ENCODE peak calls at places on chromosomes 2 and 18, in eight cellular contexts. B is heart right ventricle, W is esophagus squamous epithelium, I is Peyer's patch, G is fibroblast of lung, M is hepatocyte, P is ovary, R is left ventricle myocardium inferior. L is an unnamed sample.

GRCh38 chr2:2742745-2743144 is 411.7 kb upstream of the MYT1L start:
- DNase-seq in B (no peak), W (no peak), I (no peak), G (peak; percentile 22), M (no peak), P (no peak), R (no peak), L (no peak)

GRCh38 chr2:67037655-67038054 is 359.5 kb upstream of the ETAA1 start:
- DNase-seq in B (no peak), W (no peak), I (no peak), G (no peak), M (peak; percentile 53), P (no peak), R (no peak), L (no peak)

GRCh38 chr2:215736653-215737290 is 276.6 kb downstream of the MREG start:
- DNase-seq in B (no peak), W (no peak), I (no peak), G (peak; percentile 73), M (no peak), P (no peak), R (no peak), L (no peak)

GRCh38 chr2:150425121-150425559 is 62.3 kb downstream of the RND3 start:
- DNase-seq in B (peak; percentile 47), W (no peak), I (no peak), G (peak; percentile 54), M (no peak), P (no peak), R (peak; percentile 36), L (no peak)

GRCh38 chr18:76494181-76494540 is 881 bp downstream of the ZNF516 start:
- DNase-seq in B (peak; percentile 37), W (no peak), I (peak; percentile 63), G (peak; percentile 45), M (peak; percentile 70), P (peak; percentile 81), R (no peak), L (no peak)

GRCh38 chr2:25386662-25387478 is 45.1 kb upstream of the DNMT3A start:
- DNase-seq in B (no peak), W (no peak), I (no peak), G (no peak), M (no peak), P (no peak), R (no peak), L (no peak)

GRCh38 chr2:144004742-144005141 is 515.2 kb downstream of the ZEB2 start:
- DNase-seq in B (no peak), W (no peak), I (no peak), G (no peak), M (no peak), P (no peak), R (no peak), L (no peak)

GRCh38 chr2:241354668-241355658 is 1.1 kb upstream of the FARP2 start:
- DNase-seq in B (peak; percentile 89), W (peak; percentile 49), I (peak; percentile 90), G (peak; percentile 70), M (peak; percentile 91), P (peak; percentile 91), R (peak; percentile 88), L (no peak)

GRCh38 chr2:190649035-190649797 is at the start of gene NAB1:
- DNase-seq in B (peak; percentile 70), W (no peak), I (peak; percentile 81), G (peak; percentile 56), M (no peak), P (peak; percentile 78), R (peak; percentile 60), L (no peak)

GRCh38 chr2:124970065-124970464 is 945.0 kb downstream of the CNTNAP5 start:
- DNase-seq in B (no peak), W (no peak), I (no peak), G (no peak), M (no peak), P (no peak), R (no peak), L (no peak)

GRCh38 chr2:96843538-96844268 is at the start of gene ANKRD23:
- DNase-seq in B (no peak), W (no peak), I (no peak), G (no peak), M (no peak), P (no peak), R (no peak), L (no peak)

GRCh38 chr2:231554748-231555545 is 24.7 kb upstream of the NMUR1 start:
- DNase-seq in B (peak; percentile 64), W (no peak), I (peak; percentile 58), G (no peak), M (peak; percentile 41), P (peak; percentile 82), R (peak; percentile 77), L (peak; percentile 13)
- H3K27ac ChIP-seq in B (peak overlapping the region; percentile 65), W (peak overlapping the region; percentile 71), I (peak overlapping the region; percentile 59), G (peak overlapping the region; percentile 48), M (peak overlapping the region; percentile 34), P (peak overlapping the region; percentile 76), R (peak overlapping the region; percentile 83), L (no peak overlapping the region)

DNA sequence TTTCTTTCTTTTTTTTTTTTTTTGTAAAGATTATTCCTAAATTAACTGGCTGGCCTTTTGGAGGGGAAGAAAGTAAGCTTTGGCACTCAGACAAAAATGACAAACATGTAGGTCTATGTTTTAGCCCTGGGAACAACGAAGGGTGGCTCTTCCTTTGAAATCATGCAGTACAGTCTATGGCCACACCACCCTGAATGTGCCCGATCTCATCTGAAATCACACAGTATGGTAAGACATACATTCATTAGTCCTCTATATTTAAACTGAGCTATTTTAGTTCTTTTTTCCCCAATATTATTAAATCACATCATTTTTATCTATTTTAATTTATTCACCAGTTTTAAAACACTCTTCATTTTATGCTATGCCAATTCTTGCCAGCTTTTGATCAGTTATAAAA is 48.2 kb downstream of the PLA2R1 start:
- DNase-seq in B (no peak), W (no peak), I (no peak), G (no peak), M (no peak), P (no peak), R (no peak), L (no peak)
- TF ChIP-seq CTCF in B (no peak), W (no peak), I (no peak), G (no peak), M (no peak), P (no peak), R (no peak), L (no peak)

GRCh38 chr2:99926986-99927385 is 215.4 kb downstream of the AFF3 start:
- DNase-seq in B (no peak), W (no peak), I (no peak), G (peak; percentile 65), M (no peak), P (no peak), R (no peak), L (peak; percentile 26)

GRCh38 chr2:99928472-99929053 is 213.8 kb downstream of the AFF3 start:
- DNase-seq in B (no peak), W (no peak), I (no peak), G (peak; percentile 9), M (no peak), P (no peak), R (no peak), L (no peak)

GRCh38 chr2:99922664-99923063 is 219.7 kb downstream of the AFF3 start:
- DNase-seq in B (no peak), W (no peak), I (no peak), G (no peak), M (no peak), P (no peak), R (no peak), L (no peak)

GRCh38 chr2:99921903-99922302 is 220.5 kb downstream of the AFF3 start:
- DNase-seq in B (no peak), W (no peak), I (no peak), G (no peak), M (no peak), P (no peak), R (no peak), L (no peak)

DNA sequence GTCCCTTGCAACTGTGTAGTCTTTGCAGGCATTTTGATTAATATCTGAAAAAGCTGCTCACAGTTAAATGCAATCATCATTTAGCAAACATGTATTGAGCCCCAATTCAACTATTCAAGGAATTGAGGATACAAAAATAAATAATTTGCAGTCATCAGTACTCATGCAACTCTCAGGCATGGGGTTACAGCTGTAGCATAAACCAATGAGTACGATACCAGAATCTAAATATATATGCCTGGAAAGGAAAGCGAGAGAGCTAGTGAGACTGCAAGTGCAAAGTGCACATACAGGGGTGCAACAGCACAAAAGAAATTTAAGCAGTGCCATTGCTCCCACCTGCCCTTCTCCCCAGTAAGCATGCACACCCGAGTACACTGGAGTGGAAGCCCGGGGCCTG is 216.4 kb downstream of the AFF3 start:
- DNase-seq in B (no peak), W (no peak), I (no peak), G (no peak), M (no peak), P (no peak), R (no peak), L (no peak)
- H3K9me3 ChIP-seq in B (peaks cover 4% of the 10 kb centered on the region), W (no peaks in the 10 kb centered on the region), I (no peaks in the 10 kb centered on the region), G (no peaks in the 10 kb centered on the region), M (no peaks in the 10 kb centered on the region), P (no peaks in the 10 kb centered on the region), R (peaks cover 13% of the 10 kb centered on the region), L (no peaks in the 10 kb centered on the region)

DNA sequence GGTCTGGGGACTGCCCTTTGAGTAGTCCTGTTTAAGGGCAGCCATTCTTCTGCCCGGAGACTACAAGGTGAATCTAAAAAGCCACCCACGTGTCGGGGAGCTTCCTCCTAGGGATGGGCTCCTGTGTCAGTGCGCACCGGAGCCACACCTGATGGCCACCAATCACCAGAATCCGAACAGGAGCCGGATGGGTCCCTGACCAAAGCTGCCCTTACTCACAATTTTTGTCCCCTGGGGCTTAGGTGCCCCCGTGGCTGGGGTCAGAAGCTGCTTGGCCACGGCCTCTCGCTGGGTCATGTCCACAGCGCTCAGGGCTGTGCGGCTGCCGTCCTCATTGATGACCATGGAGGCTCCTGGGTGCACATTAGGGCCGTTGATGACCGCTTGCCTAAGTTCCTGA is 30.9 kb downstream of the POLR1A start:
- DNase-seq in B (no peak), W (no peak), I (no peak), G (no peak), M (no peak), P (no peak), R (no peak), L (no peak)
- H3K27ac ChIP-seq in B (no peak overlapping the region), W (no peak overlapping the region), I (no peak overlapping the region), G (no peak overlapping the region), M (no peak overlapping the region), P (no peak overlapping the region), R (no peak overlapping the region), L (no peak overlapping the region)

GRCh38 chr2:88813612-88814011 is 122.1 kb downstream of the RPIA start:
- DNase-seq in B (no peak), W (no peak), I (no peak), G (no peak), M (no peak), P (no peak), R (no peak), L (no peak)
- TF ChIP-seq CTCF in B (peak; percentile 22), W (peak; percentile 27), I (no peak), G (no peak), M (no peak), P (no peak), R (no peak), L (no peak)

DNA sequence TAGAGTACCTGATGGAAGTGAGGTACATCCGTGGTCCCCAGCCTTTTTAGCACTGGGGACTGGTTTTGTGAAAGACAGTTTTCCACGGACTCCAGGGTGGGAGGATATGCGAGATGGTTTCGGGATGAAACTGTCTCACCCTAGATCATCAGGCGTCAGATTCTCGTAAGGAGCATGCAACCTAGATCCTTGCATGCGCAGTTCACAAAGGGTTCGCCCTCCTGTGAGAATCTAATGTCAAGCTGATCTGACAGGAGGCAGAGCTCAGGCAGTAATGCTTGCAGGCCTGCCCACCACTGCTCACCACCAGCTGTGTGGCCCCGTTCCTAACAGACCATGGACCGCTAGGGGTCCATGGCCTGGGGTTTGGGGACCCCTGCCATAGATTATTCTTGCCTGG is 11.6 kb downstream of the B3GNT2 start:
- DNase-seq in B (no peak), W (no peak), I (no peak), G (no peak), M (no peak), P (no peak), R (no peak), L (no peak)
- H3K9me3 ChIP-seq in B (peaks cover 8% of the 10 kb centered on the region), W (no peaks in the 10 kb centered on the region), I (no peaks in the 10 kb centered on the region), G (no peaks in the 10 kb centered on the region), M (no peaks in the 10 kb centered on the region), P (no peaks in the 10 kb centered on the region), R (peaks cover 9% of the 10 kb centered on the region), L (peaks cover 5% of the 10 kb centered on the region)